ENCODE peak calls at places on chromosomes 11 and 22, in seven cellular contexts. One of them, this sample, is unnamed.
A peak's percentile ranks its signal among the peaks of the same experiment; 100 is the strongest.

GRCh38 chr11:269146-269890 is 8.9 kb upstream of the NLRP6 start:
- DNase-seq in activated naive CD8-positive, alpha-beta T cell treated with anti-CD3 and anti-CD28 coated beads for 36 hours: peak; percentile 54
- DNase-seq in GM12892: no peak
- DNase-seq in kidney: peak; percentile 39
- DNase-seq in type B pancreatic cell: no peak
- DNase-seq in naive thymus-derived CD8-positive, alpha-beta T cell: peak; percentile 56
- DNase-seq in WERI-Rb-1: no peak
- DNase-seq in this sample: no peak

GRCh38 chr22:42915980-42916765 is 59.1 kb upstream of the ARFGAP3 start:
- DNase-seq in naive thymus-derived CD8-positive, alpha-beta T cell: no peak
- DNase-seq in WERI-Rb-1: no peak
- DNase-seq in GM12892: no peak
- DNase-seq in activated naive CD8-positive, alpha-beta T cell treated with anti-CD3 and anti-CD28 coated beads for 36 hours: no peak
- DNase-seq in kidney: no peak
- DNase-seq in type B pancreatic cell: no peak
- DNase-seq in this sample: no peak

GRCh38 chr22:24156146-24156914 is 25.0 kb upstream of the SUSD2 start:
- DNase-seq in GM12892: peak; percentile 78
- DNase-seq in naive thymus-derived CD8-positive, alpha-beta T cell: peak; percentile 68
- DNase-seq in kidney: no peak
- DNase-seq in WERI-Rb-1: no peak
- DNase-seq in type B pancreatic cell: no peak
- DNase-seq in activated naive CD8-positive, alpha-beta T cell treated with anti-CD3 and anti-CD28 coated beads for 36 hours: peak; percentile 86
- DNase-seq in this sample: peak; percentile 64

GRCh38 chr11:63917685-63918523 is 940 bp upstream of the RCOR2 start:
- DNase-seq in GM12892: no peak
- DNase-seq in WERI-Rb-1: peak; percentile 94
- DNase-seq in type B pancreatic cell: no peak
- DNase-seq in activated naive CD8-positive, alpha-beta T cell treated with anti-CD3 and anti-CD28 coated beads for 36 hours: peak; percentile 35
- DNase-seq in kidney: peak; percentile 88
- DNase-seq in naive thymus-derived CD8-positive, alpha-beta T cell: no peak
- DNase-seq in this sample: no peak

GRCh38 chr11:75476716-75477613 is 44.0 kb upstream of the KLHL35 start:
- DNase-seq in activated naive CD8-positive, alpha-beta T cell treated with anti-CD3 and anti-CD28 coated beads for 36 hours: no peak
- DNase-seq in naive thymus-derived CD8-positive, alpha-beta T cell: no peak
- DNase-seq in kidney: peak; percentile 49
- DNase-seq in type B pancreatic cell: no peak
- DNase-seq in WERI-Rb-1: peak; percentile 43
- DNase-seq in GM12892: no peak
- DNase-seq in this sample: no peak

GRCh38 chr22:36419912-36420882 is 32.4 kb upstream of the MYH9 start:
- DNase-seq in activated naive CD8-positive, alpha-beta T cell treated with anti-CD3 and anti-CD28 coated beads for 36 hours: no peak
- DNase-seq in WERI-Rb-1: no peak
- DNase-seq in naive thymus-derived CD8-positive, alpha-beta T cell: no peak
- DNase-seq in GM12892: no peak
- DNase-seq in type B pancreatic cell: no peak
- DNase-seq in kidney: no peak
- DNase-seq in this sample: no peak

GRCh38 chr22:37485006-37485713 is 1.0 kb downstream of the MFNG start:
- DNase-seq in kidney: no peak
- DNase-seq in WERI-Rb-1: peak; percentile 30
- DNase-seq in type B pancreatic cell: no peak
- DNase-seq in activated naive CD8-positive, alpha-beta T cell treated with anti-CD3 and anti-CD28 coated beads for 36 hours: peak; percentile 72
- DNase-seq in naive thymus-derived CD8-positive, alpha-beta T cell: peak; percentile 49
- DNase-seq in GM12892: peak; percentile 56
- DNase-seq in this sample: peak; percentile 76

GRCh38 chr22:47463220-47463619 is 700.8 kb downstream of the TBC1D22A start:
- DNase-seq in naive thymus-derived CD8-positive, alpha-beta T cell: no peak
- DNase-seq in GM12892: no peak
- DNase-seq in activated naive CD8-positive, alpha-beta T cell treated with anti-CD3 and anti-CD28 coated beads for 36 hours: no peak
- DNase-seq in type B pancreatic cell: no peak
- DNase-seq in kidney: no peak
- DNase-seq in WERI-Rb-1: no peak
- DNase-seq in this sample: no peak

GRCh38 chr22:20117656-20118571 is 888 bp upstream of the TRMT2A start:
- DNase-seq in activated naive CD8-positive, alpha-beta T cell treated with anti-CD3 and anti-CD28 coated beads for 36 hours: peak; percentile 84
- DNase-seq in type B pancreatic cell: no peak
- DNase-seq in kidney: peak; percentile 88
- DNase-seq in naive thymus-derived CD8-positive, alpha-beta T cell: peak; percentile 42
- DNase-seq in GM12892: peak; percentile 56
- DNase-seq in WERI-Rb-1: no peak
- DNase-seq in this sample: peak; percentile 42

GRCh38 chr11:77560605-77561004 is 29.1 kb upstream of the AQP11 start:
- DNase-seq in naive thymus-derived CD8-positive, alpha-beta T cell: no peak
- DNase-seq in type B pancreatic cell: no peak
- DNase-seq in kidney: no peak
- DNase-seq in activated naive CD8-positive, alpha-beta T cell treated with anti-CD3 and anti-CD28 coated beads for 36 hours: no peak
- DNase-seq in GM12892: no peak
- DNase-seq in WERI-Rb-1: no peak
- DNase-seq in this sample: no peak

GRCh38 chr11:61507962-61508824 is at the start of gene LRRC10B:
- DNase-seq in kidney: no peak
- DNase-seq in naive thymus-derived CD8-positive, alpha-beta T cell: peak; percentile 5
- DNase-seq in GM12892: no peak
- DNase-seq in WERI-Rb-1: no peak
- DNase-seq in activated naive CD8-positive, alpha-beta T cell treated with anti-CD3 and anti-CD28 coated beads for 36 hours: peak; percentile 62
- DNase-seq in type B pancreatic cell: peak; percentile 80
- DNase-seq in this sample: peak; percentile 7

GRCh38 chr11:46914363-46914762 is 4.0 kb downstream of the LRP4 start:
- DNase-seq in kidney: no peak
- DNase-seq in activated naive CD8-positive, alpha-beta T cell treated with anti-CD3 and anti-CD28 coated beads for 36 hours: no peak
- DNase-seq in WERI-Rb-1: peak; percentile 81
- DNase-seq in type B pancreatic cell: no peak
- DNase-seq in GM12892: no peak
- DNase-seq in naive thymus-derived CD8-positive, alpha-beta T cell: no peak
- DNase-seq in this sample: no peak

GRCh38 chr11:111528557-111528956 is 12.0 kb upstream of the LAYN start:
- DNase-seq in WERI-Rb-1: no peak
- DNase-seq in naive thymus-derived CD8-positive, alpha-beta T cell: peak; percentile 35
- DNase-seq in GM12892: no peak
- DNase-seq in kidney: no peak
- DNase-seq in activated naive CD8-positive, alpha-beta T cell treated with anti-CD3 and anti-CD28 coated beads for 36 hours: no peak
- DNase-seq in type B pancreatic cell: no peak
- DNase-seq in this sample: no peak

GRCh38 chr11:133966924-133967598 is 10.3 kb upstream of the IGSF9B start:
- DNase-seq in type B pancreatic cell: no peak
- DNase-seq in activated naive CD8-positive, alpha-beta T cell treated with anti-CD3 and anti-CD28 coated beads for 36 hours: peak; percentile 83
- DNase-seq in GM12892: peak; percentile 57
- DNase-seq in kidney: no peak
- DNase-seq in naive thymus-derived CD8-positive, alpha-beta T cell: peak; percentile 59
- DNase-seq in WERI-Rb-1: peak; percentile 77
- DNase-seq in this sample: peak; percentile 10

GRCh38 chr11:72191961-72192381 is at the start of gene FOLR1:
- DNase-seq in WERI-Rb-1: peak; percentile 37
- DNase-seq in activated naive CD8-positive, alpha-beta T cell treated with anti-CD3 and anti-CD28 coated beads for 36 hours: no peak
- DNase-seq in type B pancreatic cell: no peak
- DNase-seq in GM12892: no peak
- DNase-seq in kidney: peak; percentile 67
- DNase-seq in naive thymus-derived CD8-positive, alpha-beta T cell: no peak
- DNase-seq in this sample: no peak

GRCh38 chr11:125423247-125423849 is 72.7 kb downstream of the FEZ1 start:
- DNase-seq in kidney: peak; percentile 3
- DNase-seq in naive thymus-derived CD8-positive, alpha-beta T cell: no peak
- DNase-seq in GM12892: no peak
- DNase-seq in activated naive CD8-positive, alpha-beta T cell treated with anti-CD3 and anti-CD28 coated beads for 36 hours: no peak
- DNase-seq in WERI-Rb-1: peak; percentile 37
- DNase-seq in type B pancreatic cell: no peak
- DNase-seq in this sample: peak; percentile 20

GRCh38 chr22:41620646-41621098 is at the start of gene DESI1:
- DNase-seq in activated naive CD8-positive, alpha-beta T cell treated with anti-CD3 and anti-CD28 coated beads for 36 hours: no peak
- DNase-seq in kidney: no peak
- DNase-seq in naive thymus-derived CD8-positive, alpha-beta T cell: peak; percentile 4
- DNase-seq in GM12892: peak; percentile 40
- DNase-seq in WERI-Rb-1: no peak
- DNase-seq in type B pancreatic cell: no peak
- DNase-seq in this sample: peak; percentile 44

GRCh38 chr11:64123679-64124078 is 42.2 kb downstream of the MACROD1 start:
- DNase-seq in type B pancreatic cell: no peak
- DNase-seq in naive thymus-derived CD8-positive, alpha-beta T cell: no peak
- DNase-seq in WERI-Rb-1: no peak
- DNase-seq in kidney: no peak
- DNase-seq in activated naive CD8-positive, alpha-beta T cell treated with anti-CD3 and anti-CD28 coated beads for 36 hours: no peak
- DNase-seq in GM12892: no peak
- DNase-seq in this sample: no peak

GRCh38 chr11:105181521-105181920 is 42.0 kb upstream of the CARD18 start:
- DNase-seq in naive thymus-derived CD8-positive, alpha-beta T cell: no peak
- DNase-seq in type B pancreatic cell: no peak
- DNase-seq in WERI-Rb-1: no peak
- DNase-seq in activated naive CD8-positive, alpha-beta T cell treated with anti-CD3 and anti-CD28 coated beads for 36 hours: no peak
- DNase-seq in kidney: no peak
- DNase-seq in GM12892: no peak
- DNase-seq in this sample: peak; percentile 25

GRCh38 chr22:30438559-30438958 is 13.0 kb downstream of the MTFP1 start:
- DNase-seq in type B pancreatic cell: no peak
- DNase-seq in GM12892: no peak
- DNase-seq in naive thymus-derived CD8-positive, alpha-beta T cell: no peak
- DNase-seq in WERI-Rb-1: no peak
- DNase-seq in kidney: peak; percentile 26
- DNase-seq in activated naive CD8-positive, alpha-beta T cell treated with anti-CD3 and anti-CD28 coated beads for 36 hours: no peak
- DNase-seq in this sample: no peak

GRCh38 chr11:22792497-22792896 is 37.1 kb downstream of the SVIP start:
- DNase-seq in WERI-Rb-1: no peak
- DNase-seq in type B pancreatic cell: no peak
- DNase-seq in activated naive CD8-positive, alpha-beta T cell treated with anti-CD3 and anti-CD28 coated beads for 36 hours: no peak
- DNase-seq in kidney: no peak
- DNase-seq in naive thymus-derived CD8-positive, alpha-beta T cell: no peak
- DNase-seq in GM12892: no peak
- DNase-seq in this sample: peak; percentile 90

GRCh38 chr11:92932023-92932422 is 37.4 kb upstream of the MTNR1B start:
- DNase-seq in GM12892: no peak
- DNase-seq in activated naive CD8-positive, alpha-beta T cell treated with anti-CD3 and anti-CD28 coated beads for 36 hours: no peak
- DNase-seq in type B pancreatic cell: no peak
- DNase-seq in WERI-Rb-1: no peak
- DNase-seq in naive thymus-derived CD8-positive, alpha-beta T cell: no peak
- DNase-seq in kidney: no peak
- DNase-seq in this sample: no peak

GRCh38 chr11:122317337-122317736 is 201.3 kb upstream of the BLID start:
- DNase-seq in kidney: no peak
- DNase-seq in activated naive CD8-positive, alpha-beta T cell treated with anti-CD3 and anti-CD28 coated beads for 36 hours: no peak
- DNase-seq in GM12892: no peak
- DNase-seq in naive thymus-derived CD8-positive, alpha-beta T cell: no peak
- DNase-seq in WERI-Rb-1: no peak
- DNase-seq in type B pancreatic cell: no peak
- DNase-seq in this sample: no peak

GRCh38 chr11:134342572-134343340 is 11.0 kb downstream of the GLB1L2 start:
- DNase-seq in WERI-Rb-1: no peak
- DNase-seq in kidney: peak; percentile 65
- DNase-seq in type B pancreatic cell: no peak
- DNase-seq in naive thymus-derived CD8-positive, alpha-beta T cell: no peak
- DNase-seq in activated naive CD8-positive, alpha-beta T cell treated with anti-CD3 and anti-CD28 coated beads for 36 hours: no peak
- DNase-seq in GM12892: no peak
- DNase-seq in this sample: no peak

GRCh38 chr22:38314992-38315800 is 2.0 kb downstream of the CSNK1E start:
- DNase-seq in naive thymus-derived CD8-positive, alpha-beta T cell: peak; percentile 19
- DNase-seq in WERI-Rb-1: no peak
- DNase-seq in activated naive CD8-positive, alpha-beta T cell treated with anti-CD3 and anti-CD28 coated beads for 36 hours: no peak
- DNase-seq in type B pancreatic cell: no peak
- DNase-seq in kidney: no peak
- DNase-seq in GM12892: no peak
- DNase-seq in this sample: peak; percentile 45

GRCh38 chr11:63915961-63916836 is 765 bp downstream of the RCOR2 start:
- DNase-seq in type B pancreatic cell: no peak
- DNase-seq in GM12892: no peak
- DNase-seq in WERI-Rb-1: peak; percentile 89
- DNase-seq in kidney: peak; percentile 82
- DNase-seq in activated naive CD8-positive, alpha-beta T cell treated with anti-CD3 and anti-CD28 coated beads for 36 hours: peak; percentile 67
- DNase-seq in naive thymus-derived CD8-positive, alpha-beta T cell: no peak
- DNase-seq in this sample: peak; percentile 46

GRCh38 chr11:57751676-57752253 is at the start of gene BTBD18:
- DNase-seq in type B pancreatic cell: no peak
- DNase-seq in WERI-Rb-1: peak; percentile 29
- DNase-seq in kidney: no peak
- DNase-seq in naive thymus-derived CD8-positive, alpha-beta T cell: no peak
- DNase-seq in GM12892: no peak
- DNase-seq in activated naive CD8-positive, alpha-beta T cell treated with anti-CD3 and anti-CD28 coated beads for 36 hours: no peak
- DNase-seq in this sample: peak; percentile 83

GRCh38 chr11:70139785-70140410 is 61.8 kb downstream of the ANO1 start:
- DNase-seq in GM12892: no peak
- DNase-seq in activated naive CD8-positive, alpha-beta T cell treated with anti-CD3 and anti-CD28 coated beads for 36 hours: no peak
- DNase-seq in type B pancreatic cell: no peak
- DNase-seq in WERI-Rb-1: no peak
- DNase-seq in naive thymus-derived CD8-positive, alpha-beta T cell: no peak
- DNase-seq in kidney: no peak
- DNase-seq in this sample: no peak

GRCh38 chr11:76329983-76330382 is 50.9 kb downstream of the THAP12 start:
- DNase-seq in WERI-Rb-1: no peak
- DNase-seq in GM12892: no peak
- DNase-seq in activated naive CD8-positive, alpha-beta T cell treated with anti-CD3 and anti-CD28 coated beads for 36 hours: no peak
- DNase-seq in type B pancreatic cell: peak; percentile 66
- DNase-seq in kidney: no peak
- DNase-seq in naive thymus-derived CD8-positive, alpha-beta T cell: no peak
- DNase-seq in this sample: no peak

GRCh38 chr11:15907806-15908205 is 448.5 kb downstream of the SOX6 start:
- DNase-seq in GM12892: no peak
- DNase-seq in type B pancreatic cell: no peak
- DNase-seq in activated naive CD8-positive, alpha-beta T cell treated with anti-CD3 and anti-CD28 coated beads for 36 hours: no peak
- DNase-seq in WERI-Rb-1: no peak
- DNase-seq in naive thymus-derived CD8-positive, alpha-beta T cell: no peak
- DNase-seq in kidney: no peak
- DNase-seq in this sample: no peak

GRCh38 chr11:2837096-2837601 is 48.4 kb downstream of the CDKN1C start:
- DNase-seq in kidney: peak; percentile 93
- DNase-seq in WERI-Rb-1: peak; percentile 97
- DNase-seq in naive thymus-derived CD8-positive, alpha-beta T cell: no peak
- DNase-seq in activated naive CD8-positive, alpha-beta T cell treated with anti-CD3 and anti-CD28 coated beads for 36 hours: no peak
- DNase-seq in GM12892: no peak
- DNase-seq in type B pancreatic cell: no peak
- DNase-seq in this sample: no peak

GRCh38 chr11:131758726-131759125 is 388.3 kb downstream of the NTM start:
- DNase-seq in kidney: no peak
- DNase-seq in naive thymus-derived CD8-positive, alpha-beta T cell: no peak
- DNase-seq in WERI-Rb-1: no peak
- DNase-seq in GM12892: no peak
- DNase-seq in activated naive CD8-positive, alpha-beta T cell treated with anti-CD3 and anti-CD28 coated beads for 36 hours: no peak
- DNase-seq in type B pancreatic cell: no peak
- DNase-seq in this sample: no peak

GRCh38 chr11:131807876-131808275 is 437.5 kb downstream of the NTM start:
- DNase-seq in activated naive CD8-positive, alpha-beta T cell treated with anti-CD3 and anti-CD28 coated beads for 36 hours: no peak
- DNase-seq in GM12892: no peak
- DNase-seq in naive thymus-derived CD8-positive, alpha-beta T cell: no peak
- DNase-seq in type B pancreatic cell: no peak
- DNase-seq in WERI-Rb-1: no peak
- DNase-seq in kidney: no peak
- DNase-seq in this sample: no peak